ENCODE peak calls at places on chromosome 20, in nine cellular contexts. W is A549, Z is left lung, I is mammary epithelial cell, M is esophagus muscularis mucosa, P is fibroblast of lung, A is heart left ventricle, Y is RWPE2, F is neuronal stem cell. S is an unnamed sample.

GRCh38 chr20:58553841-58554240 is 38.6 kb upstream of the APCDD1L start:
- DNase-seq in W (no peak), Z (no peak), I (no peak), M (no peak), P (peak; percentile 61), A (peak; percentile 54), Y (peak; percentile 58), F (no peak), S (no peak)

GRCh38 chr20:58395604-58396003 is 6.6 kb downstream of the VAPB start:
- DNase-seq in W (no peak), Z (no peak), I (no peak), M (no peak), P (no peak), A (no peak), Y (no peak), F (no peak), S (no peak)

GRCh38 chr20:33394718-33395117 is 6.6 kb downstream of the CDK5RAP1 start:
- DNase-seq in W (no peak), Z (no peak), I (no peak), M (no peak), P (peak; percentile 19), A (no peak), Y (no peak), F (no peak), S (no peak)

GRCh38 chr20:50330504-50331313 is 140.1 kb downstream of the CEBPB start:
- DNase-seq in W (no peak), Z (no peak), I (peak; percentile 77), M (no peak), P (no peak), A (no peak), Y (peak; percentile 79), F (no peak), S (no peak)

GRCh38 chr20:59074456-59074855 is 31.9 kb upstream of the PRELID3B start:
- DNase-seq in W (no peak), Z (no peak), I (peak; percentile 68), M (no peak), P (peak; percentile 24), A (no peak), Y (no peak), F (no peak), S (no peak)

GRCh38 chr20:46494077-46494476 is 19.3 kb downstream of the ZNF334 start:
- DNase-seq in W (no peak), Z (no peak), I (no peak), M (no peak), P (no peak), A (no peak), Y (no peak), F (no peak), S (no peak)

GRCh38 chr20:60976139-60976538 is 275.9 kb upstream of the CDH4 start:
- DNase-seq in W (no peak), Z (no peak), I (no peak), M (no peak), P (no peak), A (no peak), Y (peak; percentile 65), F (no peak), S (no peak)

GRCh38 chr20:61990484-61990883 is 75.2 kb downstream of the TAF4 start:
- DNase-seq in W (no peak), Z (peak; percentile 57), I (no peak), M (no peak), P (no peak), A (no peak), Y (no peak), F (no peak), S (no peak)

GRCh38 chr20:56582557-56582956 is 46.5 kb upstream of the TFAP2C start:
- DNase-seq in W (no peak), Z (no peak), I (no peak), M (no peak), P (no peak), A (no peak), Y (no peak), F (no peak), S (no peak)

GRCh38 chr20:64119301-64119680 is 11.9 kb upstream of the NPBWR2 start:
- DNase-seq in W (no peak), Z (peak; percentile 12), I (no peak), M (no peak), P (no peak), A (peak; percentile 7), Y (peak; percentile 75), F (no peak), S (no peak)

GRCh38 chr20:8156603-8157079 is 24.6 kb downstream of the PLCB1 start:
- DNase-seq in W (peak; percentile 28), Z (no peak), I (no peak), M (no peak), P (peak; percentile 52), A (no peak), Y (no peak), F (no peak), S (no peak)

GRCh38 chr20:63709149-63709527 is 1.3 kb downstream of the ZGPAT start:
- DNase-seq in W (no peak), Z (peak; percentile 52), I (no peak), M (no peak), P (no peak), A (no peak), Y (peak; percentile 74), F (no peak), S (no peak)

GRCh38 chr20:21166801-21167200 is 40.9 kb downstream of the KIZ start:
- DNase-seq in W (no peak), Z (no peak), I (no peak), M (no peak), P (no peak), A (no peak), Y (no peak), F (no peak), S (no peak)

GRCh38 chr20:5797165-5797564 is 47.0 kb downstream of the SHLD1 start:
- DNase-seq in W (no peak), Z (no peak), I (no peak), M (no peak), P (no peak), A (no peak), Y (no peak), F (no peak), S (no peak)

GRCh38 chr20:61731363-61732181 is 334.1 kb downstream of the TAF4 start:
- DNase-seq in W (peak; percentile 31), Z (no peak), I (peak; percentile 50), M (no peak), P (peak; percentile 27), A (peak; percentile 10), Y (peak; percentile 85), F (no peak), S (no peak)

GRCh38 chr20:48740714-48741113 is 87.1 kb downstream of the PREX1 start:
- DNase-seq in W (no peak), Z (no peak), I (no peak), M (no peak), P (no peak), A (no peak), Y (no peak), F (no peak), S (no peak)
- H3K27ac ChIP-seq in W (no peak overlapping the region), Z (no peak overlapping the region), I (no peak overlapping the region), M (no peak overlapping the region), P (no peak overlapping the region), A (no peak overlapping the region), Y (no peak overlapping the region), F (no peak overlapping the region), S (no peak overlapping the region)

GRCh38 chr20:19067986-19068385 is 144.5 kb upstream of the SLC24A3 start:
- DNase-seq in W (no peak), Z (no peak), I (no peak), M (peak; percentile 57), P (no peak), A (no peak), Y (no peak), F (no peak), S (no peak)
- H3K4me1 ChIP-seq in W (no peaks in the 10 kb centered on the region), Z (no peaks in the 10 kb centered on the region), I (no peaks in the 10 kb centered on the region), M (no peaks in the 10 kb centered on the region), P (no peaks in the 10 kb centered on the region), A (no peaks in the 10 kb centered on the region), Y (no peaks in the 10 kb centered on the region), F (no peaks in the 10 kb centered on the region), S (no peaks in the 10 kb centered on the region)

DNA sequence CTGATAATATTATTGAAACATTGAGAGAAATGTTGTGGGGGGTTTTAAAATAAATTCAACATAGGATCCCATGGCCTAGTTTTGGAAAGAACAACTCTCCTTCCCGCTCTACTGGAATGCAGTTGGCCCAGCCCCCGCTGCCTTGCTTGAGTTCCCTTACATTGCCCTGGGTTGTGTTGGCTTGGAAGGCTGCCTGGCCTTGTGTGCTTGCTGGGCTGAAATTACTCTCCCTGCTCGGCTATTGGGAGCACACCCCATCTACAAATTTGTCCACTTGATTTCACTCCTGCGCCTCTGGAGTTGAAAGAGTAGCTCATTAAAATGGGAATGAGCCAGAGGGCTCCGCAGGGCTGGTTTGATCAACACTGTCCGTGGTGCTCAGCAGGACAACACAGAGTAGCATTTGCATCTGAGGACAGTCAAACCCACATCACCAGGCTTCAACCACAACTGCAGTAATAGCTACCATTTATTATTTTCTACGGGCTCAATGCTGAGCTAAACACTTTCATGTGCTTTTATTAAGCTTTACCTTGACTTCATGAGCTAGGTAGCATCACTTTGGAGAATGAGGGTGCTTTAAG is 35.2 kb downstream of the DOK5 start:
- DNase-seq in W (no peak), Z (no peak), I (no peak), M (no peak), P (peak; percentile 32), A (peak; percentile 74), Y (no peak), F (no peak), S (no peak)
- H3K27ac ChIP-seq in W (no peak overlapping the region), Z (no peak overlapping the region), I (no peak overlapping the region), M (no peak overlapping the region), P (no peak overlapping the region), A (no peak overlapping the region), Y (no peak overlapping the region), F (no peak overlapping the region), S (no peak overlapping the region)

DNA sequence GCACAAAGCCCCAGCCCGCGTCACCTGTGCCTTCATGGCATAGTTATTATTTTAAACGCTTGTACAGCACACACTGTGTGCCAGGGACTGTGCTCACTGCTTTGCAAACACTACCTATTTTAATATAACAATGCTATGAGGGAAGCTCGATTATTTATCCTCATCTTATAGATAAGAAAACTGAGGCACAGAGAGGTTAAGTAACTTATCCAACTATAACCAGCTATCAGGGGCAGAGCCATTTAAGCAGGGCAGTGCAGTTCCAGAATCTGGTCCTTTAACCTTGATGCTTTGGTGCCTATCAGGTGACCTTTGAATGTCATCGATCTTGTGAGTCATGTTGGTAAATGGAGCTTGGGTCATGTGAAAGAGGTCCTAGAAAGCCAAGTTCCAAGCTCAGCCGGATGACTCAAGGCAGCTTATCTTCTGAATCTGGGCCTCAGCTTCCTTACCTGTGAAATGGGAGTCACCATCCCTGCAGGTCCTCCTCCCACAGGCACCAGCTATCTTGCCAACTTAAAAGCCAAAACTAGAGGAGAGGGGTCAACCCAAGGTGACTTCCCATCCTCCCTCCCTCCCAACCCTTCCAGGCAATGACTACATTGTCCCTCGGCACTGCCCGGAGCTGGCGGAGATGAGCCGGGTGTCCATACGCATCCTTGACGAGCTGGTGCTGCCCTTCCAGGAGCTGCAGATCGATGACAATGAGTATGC is 56.4 kb upstream of the TTPAL start:
- DNase-seq in W (no peak), Z (no peak), I (no peak), M (no peak), P (no peak), A (no peak), Y (no peak), F (no peak), S (no peak)
- H3K4me1 ChIP-seq in W (peaks cover 4% of the 10 kb centered on the region), Z (no peaks in the 10 kb centered on the region), I (peaks cover 10% of the 10 kb centered on the region), M (no peaks in the 10 kb centered on the region), P (no peaks in the 10 kb centered on the region), A (no peaks in the 10 kb centered on the region), Y (peaks cover 6% of the 10 kb centered on the region), F (no peaks in the 10 kb centered on the region), S (no peaks in the 10 kb centered on the region)

GRCh38 chr20:53896647-53897046 is 173.7 kb downstream of the BCAS1 start:
- DNase-seq in W (no peak), Z (no peak), I (no peak), M (no peak), P (no peak), A (no peak), Y (no peak), F (no peak), S (no peak)
- H3K27ac ChIP-seq in W (no peak overlapping the region), Z (no peak overlapping the region), I (no peak overlapping the region), M (no peak overlapping the region), P (no peak overlapping the region), A (no peak overlapping the region), Y (no peak overlapping the region), F (no peak overlapping the region), S (no peak overlapping the region)

GRCh38 chr20:36827541-36828279 is 48.2 kb upstream of the TLDC2 start:
- DNase-seq in W (no peak), Z (no peak), I (no peak), M (no peak), P (no peak), A (peak; percentile 84), Y (no peak), F (no peak), S (no peak)
- H3K4me1 ChIP-seq in W (peaks cover 7% of the 10 kb centered on the region), Z (peaks cover 44% of the 10 kb centered on the region), I (peaks cover 29% of the 10 kb centered on the region), M (peaks cover 83% of the 10 kb centered on the region), P (peaks cover 26% of the 10 kb centered on the region), A (peaks cover 49% of the 10 kb centered on the region), Y (no peaks in the 10 kb centered on the region), F (peaks cover under 1% of the 10 kb centered on the region), S (peaks cover 20% of the 10 kb centered on the region)